ENCODE peak calls at places on chromosomes 7 and 10, in eight cellular contexts. O, R, B, Q, W, Z, M and X are unnamed samples.

GRCh38 chr7:129434846-129435318 is 650 bp downstream of the STRIP2 start:
- DNase-seq in O (no peak), R (no peak), B (no peak), Q (peak; percentile 54), W (peak; percentile 19), Z (no peak), M (peak; percentile 43), X (peak; percentile 55)

GRCh38 chr10:132447446-132448247 is 50.6 kb downstream of the PWWP2B start:
- DNase-seq in O (no peak), R (no peak), B (peak; percentile 86), Q (no peak), W (no peak), Z (peak; percentile 94), M (no peak), X (peak; percentile 35)

GRCh38 chr7:151174246-151175046 is 7.0 kb upstream of the GBX1 start:
- DNase-seq in O (peak; percentile 41), R (no peak), B (peak; percentile 45), Q (no peak), W (no peak), Z (peak; percentile 40), M (no peak), X (no peak)

GRCh38 chr7:158587425-158588084 is at the start of gene PTPRN2:
- DNase-seq in O (peak; percentile 54), R (peak; percentile 68), B (peak; percentile 51), Q (peak; percentile 89), W (peak; percentile 65), Z (peak; percentile 55), M (peak; percentile 67), X (peak; percentile 86)

GRCh38 chr7:155257482-155258232 is 40.0 kb upstream of the INSIG1 start:
- DNase-seq in O (peak; percentile 76), R (peak; percentile 55), B (no peak), Q (no peak), W (no peak), Z (no peak), M (no peak), X (no peak)

GRCh38 chr7:6640246-6640721 is 3.2 kb downstream of the ZNF316 start:
- DNase-seq in O (no peak), R (peak; percentile 70), B (no peak), Q (no peak), W (no peak), Z (peak; percentile 55), M (no peak), X (peak; percentile 46)

GRCh38 chr10:90856261-90856660 is 1.6 kb downstream of the HTR7 start:
- DNase-seq in O (no peak), R (no peak), B (no peak), Q (peak; percentile 1), W (no peak), Z (no peak), M (no peak), X (no peak)

GRCh38 chr10:18343573-18343972 is 203.3 kb downstream of the CACNB2 start:
- DNase-seq in O (no peak), R (no peak), B (no peak), Q (no peak), W (no peak), Z (no peak), M (no peak), X (no peak)

GRCh38 chr10:125086716-125087115 is 73.6 kb downstream of the CTBP2 start:
- DNase-seq in O (no peak), R (no peak), B (no peak), Q (no peak), W (no peak), Z (no peak), M (no peak), X (no peak)

GRCh38 chr7:44275829-44276570 is 49.4 kb downstream of the CAMK2B start:
- DNase-seq in O (no peak), R (peak; percentile 77), B (no peak), Q (peak; percentile 82), W (peak; percentile 61), Z (peak; percentile 2), M (peak; percentile 52), X (peak; percentile 84)

GRCh38 chr7:51428226-51428887 is 111.7 kb upstream of the COBL start:
- DNase-seq in O (no peak), R (no peak), B (no peak), Q (no peak), W (no peak), Z (peak; percentile 3), M (peak; percentile 29), X (no peak)

GRCh38 chr10:117536359-117536861 is 6.1 kb upstream of the EMX2 start:
- DNase-seq in O (no peak), R (no peak), B (no peak), Q (no peak), W (no peak), Z (no peak), M (no peak), X (no peak)

DNA sequence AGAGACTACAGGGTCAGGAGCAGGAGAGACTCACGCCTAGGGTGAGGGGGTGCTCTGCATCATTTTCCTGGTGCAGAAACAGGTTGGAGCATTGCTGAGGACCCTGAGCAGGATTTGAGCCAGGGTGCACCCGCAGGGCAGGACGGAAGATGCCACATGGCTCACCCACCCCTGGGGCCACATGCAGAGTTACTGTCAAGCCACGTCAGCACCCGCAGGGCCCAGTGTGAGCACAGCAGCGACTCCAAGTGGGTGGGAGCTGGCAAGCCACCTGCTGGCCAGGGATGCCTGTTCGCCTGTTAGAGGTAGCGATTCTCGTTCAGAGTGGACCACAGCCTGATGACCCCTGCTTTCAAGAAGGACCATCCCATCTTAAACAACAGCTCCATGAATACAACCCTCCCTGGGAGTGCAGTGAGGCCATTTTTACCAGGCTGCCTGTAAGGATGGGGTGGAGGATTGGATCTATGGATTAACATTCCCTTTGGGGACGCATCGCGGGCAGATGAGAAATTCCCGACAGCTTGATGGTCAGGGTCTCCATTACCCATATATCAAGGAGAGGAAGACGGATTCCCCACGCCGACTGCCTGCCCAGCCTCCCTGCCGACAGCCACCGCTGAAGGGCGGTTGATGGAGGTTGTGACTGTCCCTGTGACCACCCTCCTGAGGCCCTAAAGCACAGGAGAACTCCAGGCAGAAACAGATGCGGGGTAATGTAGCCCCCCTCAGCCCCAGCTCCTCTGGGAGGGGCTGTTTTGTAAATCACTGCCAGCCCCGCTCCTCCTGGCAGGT is 101.1 kb upstream of the RET start:
- DNase-seq in O (peak; percentile 37), R (no peak), B (peak; percentile 2), Q (no peak), W (no peak), Z (no peak), M (no peak), X (no peak)
- TF ChIP-seq CTCF in O (no peak), R (peak; percentile 32), B (no peak), Q (no peak), W (peak; percentile 32), Z (no peak), M (no peak), X (no peak)

GRCh38 chr7:39310699-39311098 is 255.5 kb upstream of the YAE1 start:
- DNase-seq in O (no peak), R (no peak), B (no peak), Q (no peak), W (no peak), Z (no peak), M (no peak), X (no peak)
- TF ChIP-seq CTCF in O (no peak), R (no peak), B (no peak), Q (no peak), W (no peak), Z (no peak), M (no peak), X (no peak)

DNA sequence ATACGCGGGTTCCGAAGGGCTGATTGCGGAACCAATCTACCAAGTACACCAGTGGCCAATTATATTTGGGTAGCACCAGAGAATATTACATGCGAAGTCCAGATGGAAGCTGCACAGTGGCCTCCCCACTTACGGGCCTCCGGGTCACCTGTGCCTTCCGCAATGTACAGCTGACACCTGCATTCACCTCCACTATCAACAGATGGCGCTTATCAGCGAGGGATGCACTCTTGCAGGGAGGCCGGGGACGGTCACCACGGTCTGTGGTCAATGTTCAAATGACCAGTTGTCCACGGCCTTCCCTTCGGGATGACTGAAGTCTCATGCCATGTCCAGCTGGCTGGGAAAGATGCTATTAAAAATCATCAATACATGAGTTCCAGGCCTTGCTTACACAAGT is 47.6 kb downstream of the SLIT1 start:
- DNase-seq in O (peak; percentile 70), R (no peak), B (no peak), Q (no peak), W (no peak), Z (no peak), M (peak; percentile 18), X (no peak)
- TF ChIP-seq CTCF in O (peak; percentile 60), R (peak; percentile 31), B (no peak), Q (no peak), W (peak; percentile 21), Z (peak; percentile 27), M (no peak), X (peak; percentile 29)

GRCh38 chr7:7764515-7765138 is 46.2 kb upstream of the RPA3 start:
- DNase-seq in O (no peak), R (no peak), B (no peak), Q (no peak), W (no peak), Z (no peak), M (no peak), X (no peak)
- TF ChIP-seq CTCF in O (no peak), R (no peak), B (no peak), Q (no peak), W (no peak), Z (no peak), M (no peak), X (no peak)

DNA sequence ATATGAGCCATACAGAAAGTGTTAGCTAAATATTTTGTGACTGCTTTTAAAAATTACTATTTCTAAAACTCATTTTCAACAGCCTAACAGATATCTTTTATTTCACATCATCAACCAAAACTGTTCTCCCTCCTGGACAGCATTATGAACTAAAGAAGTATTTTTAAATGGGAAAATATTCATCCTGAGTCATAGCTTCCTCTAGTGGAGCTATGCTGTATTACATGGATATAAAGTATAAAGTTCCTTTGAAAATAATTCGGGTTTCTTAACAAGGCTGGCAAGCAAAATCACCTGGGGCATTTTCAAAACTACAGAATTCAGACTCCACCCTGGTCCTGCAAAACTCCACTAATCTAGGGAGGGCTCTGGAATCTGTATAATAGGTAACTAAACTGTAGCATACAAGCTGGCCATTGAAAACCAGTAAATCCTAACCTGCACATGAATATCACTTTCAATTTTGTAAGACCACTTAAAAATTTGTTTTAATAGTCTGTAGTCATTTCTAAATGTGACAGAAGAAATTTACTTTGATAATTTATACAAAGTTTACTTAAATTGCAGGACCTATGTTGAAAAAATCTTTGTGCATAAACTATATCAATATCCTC is 53.5 kb downstream of the SCIN start:
- DNase-seq in O (no peak), R (peak; percentile 56), B (no peak), Q (peak; percentile 33), W (no peak), Z (no peak), M (no peak), X (no peak)
- TF ChIP-seq CTCF in O (peak; percentile 52), R (peak; percentile 81), B (peak; percentile 35), Q (peak; percentile 69), W (peak; percentile 74), Z (peak; percentile 71), M (peak; percentile 94), X (peak; percentile 70)

GRCh38 chr7:64630496-64630895 is 35.4 kb upstream of the ZNF107 start:
- DNase-seq in O (no peak), R (peak; percentile 28), B (no peak), Q (no peak), W (no peak), Z (no peak), M (no peak), X (no peak)
- TF ChIP-seq CTCF in O (peak; percentile 38), R (peak; percentile 40), B (peak; percentile 46), Q (peak; percentile 58), W (peak; percentile 23), Z (peak; percentile 69), M (peak; percentile 62), X (no peak)